ENCODE peak calls at places on chromosomes 5 and 9, in five cellular contexts. F is GM23338, J is upper lobe of right lung, H is thyroid gland, N is A549. T is an unnamed sample.

GRCh38 chr9:94014066-94014654 is 59.0 kb upstream of the BARX1 start:
- DNase-seq in N (peak; percentile 31), J (no peak), F (peak; percentile 76), H (no peak), T (no peak)

GRCh38 chr9:136011703-136012496 is 50.7 kb upstream of the UBAC1 start:
- DNase-seq in J (peak; percentile 81), H (peak; percentile 34), F (no peak), N (no peak), T (peak; percentile 89)

GRCh38 chr5:42689391-42689790 is 67.2 kb upstream of the CCDC152 start:
- DNase-seq in N (no peak), J (no peak), H (no peak), F (no peak), T (no peak)

GRCh38 chr9:75088646-75089368 is 493 bp downstream of the OSTF1 start:
- DNase-seq in N (peak; percentile 49), J (peak; percentile 87), H (peak; percentile 61), F (peak; percentile 73), T (peak; percentile 63)

GRCh38 chr9:109887079-109887478 is 107.1 kb downstream of the PALM2AKAP2 start:
- DNase-seq in H (peak; percentile 49), J (no peak), F (no peak), N (no peak), T (no peak)

GRCh38 chr5:178483620-178484019 is 106.6 kb downstream of the COL23A1 start:
- DNase-seq in F (no peak), J (no peak), H (no peak), N (no peak), T (peak; percentile 31)

GRCh38 chr9:105376893-105377292 is 70.9 kb upstream of the FSD1L start:
- DNase-seq in F (no peak), H (no peak), N (no peak), J (no peak), T (no peak)

GRCh38 chr5:168712280-168712924 is 133.2 kb upstream of the PANK3 start:
- DNase-seq in H (no peak), N (peak; percentile 79), F (peak; percentile 31), J (no peak), T (no peak)

GRCh38 chr9:4080889-4081548 is 218.8 kb downstream of the GLIS3 start:
- DNase-seq in J (no peak), N (no peak), H (no peak), F (peak; percentile 65), T (no peak)

GRCh38 chr5:101009758-101010519 is 106.9 kb upstream of the ST8SIA4 start:
- DNase-seq in F (peak; percentile 12), H (no peak), N (no peak), J (no peak), T (no peak)

GRCh38 chr5:173981362-173981761 is 7.6 kb upstream of the C5orf47 start:
- DNase-seq in N (no peak), J (no peak), F (peak; percentile 58), H (no peak), T (no peak)

GRCh38 chr9:14661421-14662059 is 31.7 kb downstream of the ZDHHC21 start:
- DNase-seq in N (no peak), J (no peak), F (peak; percentile 54), H (no peak), T (no peak)

GRCh38 chr5:143155445-143155844 is 248.0 kb downstream of the NR3C1 start:
- DNase-seq in N (no peak), F (no peak), H (no peak), J (no peak), T (no peak)
- TF ChIP-seq CTCF in N (no peak), F (no peak), H (no peak), J (no peak), T (no peak)

GRCh38 chr5:60520451-60521210 is 179.3 kb downstream of the DEPDC1B start:
- DNase-seq in H (peak; percentile 12), F (no peak), J (no peak), N (no peak), T (no peak)

GRCh38 chr5:60521379-60522298 is 178.3 kb downstream of the DEPDC1B start:
- DNase-seq in H (no peak), N (no peak), F (no peak), J (no peak), T (no peak)

GRCh38 chr5:60517094-60517694 is 182.8 kb downstream of the DEPDC1B start:
- DNase-seq in N (no peak), J (no peak), H (no peak), F (no peak), T (no peak)

GRCh38 chr5:60517850-60518249 is 182.1 kb downstream of the DEPDC1B start:
- DNase-seq in F (no peak), H (no peak), J (no peak), N (no peak), T (no peak)

GRCh38 chr5:60519372-60519771 is 180.6 kb downstream of the DEPDC1B start:
- DNase-seq in J (no peak), F (no peak), H (no peak), N (no peak), T (no peak)
- H3K4me3 ChIP-seq in J (no peak overlapping the region), F (no peak overlapping the region), H (no peak overlapping the region), N (no peak overlapping the region), T (no peak overlapping the region)

DNA sequence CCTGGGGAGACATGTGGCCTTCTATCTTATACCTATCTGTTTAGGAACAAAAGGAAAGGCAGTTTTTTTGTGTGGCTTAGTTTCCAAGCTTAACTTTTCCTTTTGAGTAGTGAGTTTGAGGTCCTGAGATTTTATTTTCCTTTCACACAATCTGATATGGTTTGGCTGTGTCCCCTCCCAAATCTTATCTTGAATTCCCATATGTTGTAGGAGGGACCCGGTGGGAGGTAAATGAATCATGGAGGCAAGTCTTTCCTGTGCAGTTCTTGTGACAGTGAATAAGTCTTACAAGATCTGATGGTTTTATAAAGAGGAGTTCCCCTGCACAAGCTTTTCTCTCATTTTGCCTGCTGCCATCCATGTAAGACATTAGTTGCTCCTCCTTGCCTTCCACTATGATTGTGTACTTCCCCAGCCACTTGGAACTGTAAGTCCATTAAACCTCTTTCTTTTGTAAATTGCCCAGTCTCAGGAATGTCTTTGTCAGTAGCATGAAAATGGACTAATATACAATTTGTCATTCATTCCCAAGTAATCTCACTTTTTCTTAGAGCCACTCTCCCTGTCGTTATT is 4.7 kb upstream of the CLTB start:
- DNase-seq in H (no peak), J (no peak), N (no peak), F (no peak), T (no peak)
- H3K4me1 ChIP-seq in H (peaks cover 4% of the 10 kb centered on the region), J (peaks cover 5% of the 10 kb centered on the region), N (peaks cover 6% of the 10 kb centered on the region), F (no peaks in the 10 kb centered on the region), T (no peaks in the 10 kb centered on the region)

GRCh38 chr5:53425598-53426516 is 54.6 kb upstream of the FST start:
- DNase-seq in F (peak; percentile 88), J (no peak), H (peak; percentile 6), N (no peak), T (peak; percentile 18)

GRCh38 chr5:53424691-53425597 is 55.5 kb upstream of the FST start:
- DNase-seq in F (peak; percentile 19), H (no peak), N (no peak), J (no peak), T (peak; percentile 23)

GRCh38 chr5:53426517-53426839 is 54.0 kb upstream of the FST start:
- DNase-seq in J (no peak), H (no peak), N (no peak), F (no peak), T (no peak)

GRCh38 chr5:53422539-53422938 is 57.9 kb upstream of the FST start:
- DNase-seq in H (no peak), F (no peak), N (no peak), J (no peak), T (no peak)

GRCh38 chr5:53423724-53424123 is 56.7 kb upstream of the FST start:
- DNase-seq in H (no peak), N (no peak), F (no peak), J (no peak), T (no peak)
- TF ChIP-seq CTCF in H (no peak), N (no peak), F (no peak), J (no peak), T (no peak)

GRCh38 chr9:29211681-29212589 is 1638.7 kb upstream of the C9orf72 start:
- DNase-seq in H (peak; percentile 64), J (peak; percentile 74), N (peak; percentile 56), F (peak; percentile 75), T (peak; percentile 72)
- H3K4me3 ChIP-seq in H (peak overlapping the region; percentile 50), J (peak overlapping the region; percentile 16), N (peak overlapping the region; percentile 51), F (peak overlapping the region; percentile 86), T (peak overlapping the region; percentile 46)

DNA sequence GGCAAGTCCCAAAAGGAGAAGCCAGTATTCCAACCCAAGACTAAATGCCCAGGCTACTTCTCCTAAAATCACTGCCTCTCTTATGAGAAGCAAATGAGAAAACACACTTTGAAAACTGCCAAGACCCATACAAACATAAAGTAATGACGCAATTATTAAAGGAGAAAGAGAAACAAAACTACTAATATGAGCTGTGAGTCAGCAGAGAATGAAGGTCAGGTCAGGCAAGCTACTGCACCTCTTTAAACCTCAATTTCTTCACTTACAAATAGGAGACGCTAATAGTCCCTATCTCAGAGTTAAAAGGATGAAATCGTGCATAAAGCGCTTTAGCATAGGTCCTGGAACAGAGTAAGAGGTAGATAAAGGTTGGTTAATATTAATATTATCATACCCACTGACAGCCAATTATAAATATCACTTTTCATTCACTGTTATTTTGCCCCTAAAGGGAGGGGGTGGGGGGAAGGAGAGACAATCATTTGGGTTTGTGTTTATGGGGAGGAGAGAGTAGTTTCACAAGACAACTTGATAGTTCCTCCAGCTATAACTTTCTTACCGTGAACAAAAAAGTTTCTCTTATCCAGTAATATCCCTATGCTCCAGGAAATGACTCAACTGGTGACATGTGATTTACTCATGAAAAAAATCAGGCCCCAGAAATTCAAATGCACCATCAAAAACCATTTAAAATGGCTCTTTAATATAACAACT is 3.6 kb downstream of the PSMB7 start:
- DNase-seq in H (no peak), F (no peak), N (no peak), J (no peak), T (no peak)
- H3K4me1 ChIP-seq in H (peaks cover 10% of the 10 kb centered on the region), F (peaks cover 6% of the 10 kb centered on the region), N (peaks cover 42% of the 10 kb centered on the region), J (peaks cover 11% of the 10 kb centered on the region), T (peaks cover 8% of the 10 kb centered on the region)

GRCh38 chr5:137220523-137220927 is 278.6 kb downstream of the SPOCK1 start:
- DNase-seq in F (peak; percentile 76), N (peak; percentile 79), J (no peak), H (no peak), T (peak; percentile 18)
- TF ChIP-seq CTCF in F (peak; percentile 61), N (peak; percentile 76), J (peak; percentile 42), H (peak; percentile 39), T (peak; percentile 40)

T was measured in testis.